ENCODE peak calls at places on chromosomes 2 and 18, in eight cellular contexts. Z, N, C, S, I, E, H and P are unnamed samples.
A peak's percentile ranks its signal among the peaks of the same experiment; 100 is the strongest.

GRCh38 chr2:185188656-185189055 is 549.9 kb upstream of the FSIP2 start:
- DNase-seq in Z (no peak), N (no peak), C (no peak), S (no peak), I (no peak), E (no peak), H (no peak), P (no peak)

GRCh38 chr2:234773129-234773528 is 178.7 kb upstream of the SH3BP4 start:
- DNase-seq in Z (no peak), N (no peak), C (no peak), S (no peak), I (no peak), E (no peak), H (no peak), P (peak; percentile 20)

GRCh38 chr2:6352906-6353515 is 512.7 kb downstream of the CMPK2 start:
- DNase-seq in Z (no peak), N (peak; percentile 59), C (no peak), S (no peak), I (no peak), E (no peak), H (peak; percentile 42), P (peak; percentile 66)

GRCh38 chr2:157329524-157329923 is 3.9 kb upstream of the ERMN start:
- DNase-seq in Z (no peak), N (peak; percentile 49), C (no peak), S (no peak), I (no peak), E (no peak), H (no peak), P (no peak)

GRCh38 chr18:46412831-46413371 is 244.1 kb downstream of the LOXHD1 start:
- DNase-seq in Z (no peak), N (peak; percentile 70), C (no peak), S (no peak), I (no peak), E (no peak), H (no peak), P (no peak)

GRCh38 chr2:64796926-64797325 is 143.2 kb upstream of the SERTAD2 start:
- DNase-seq in Z (no peak), N (no peak), C (no peak), S (no peak), I (no peak), E (no peak), H (no peak), P (no peak)

GRCh38 chr2:112876971-112877361 is 34.0 kb upstream of the IL37 start:
- DNase-seq in Z (no peak), N (no peak), C (no peak), S (no peak), I (no peak), E (no peak), H (no peak), P (no peak)

GRCh38 chr2:105787376-105788318 is 42.9 kb downstream of the NCK2 start:
- DNase-seq in Z (no peak), N (no peak), C (no peak), S (no peak), I (no peak), E (no peak), H (no peak), P (no peak)

GRCh38 chr2:159317392-159318088 is 31.0 kb upstream of the WDSUB1 start:
- DNase-seq in Z (no peak), N (no peak), C (no peak), S (no peak), I (no peak), E (no peak), H (no peak), P (no peak)

GRCh38 chr18:4510709-4511108 is 55.6 kb upstream of the DLGAP1 start:
- DNase-seq in Z (peak; percentile 34), N (no peak), C (no peak), S (no peak), I (no peak), E (no peak), H (no peak), P (no peak)

GRCh38 chr18:45221363-45221762 is 393.9 kb upstream of the SLC14A2 start:
- DNase-seq in Z (no peak), N (no peak), C (peak; percentile 50), S (no peak), I (no peak), E (no peak), H (no peak), P (no peak)

GRCh38 chr2:37459095-37459981 is 114.9 kb downstream of the QPCT start:
- DNase-seq in Z (no peak), N (no peak), C (no peak), S (no peak), I (no peak), E (no peak), H (no peak), P (no peak)

GRCh38 chr2:133476931-133477613 is 91.2 kb downstream of the NCKAP5 start:
- DNase-seq in Z (no peak), N (no peak), C (no peak), S (no peak), I (no peak), E (no peak), H (no peak), P (no peak)

GRCh38 chr18:74368901-74369705 is 53.5 kb downstream of the C18orf63 start:
- DNase-seq in Z (no peak), N (peak; percentile 85), C (no peak), S (no peak), I (no peak), E (no peak), H (no peak), P (no peak)

GRCh38 chr2:10915236-10915635 is 3.5 kb downstream of the KCNF1 start:
- DNase-seq in Z (no peak), N (no peak), C (no peak), S (no peak), I (no peak), E (no peak), H (no peak), P (no peak)

GRCh38 chr2:235263205-235264120 is 230.4 kb upstream of the AGAP1 start:
- DNase-seq in Z (no peak), N (no peak), C (peak; percentile 65), S (no peak), I (no peak), E (no peak), H (peak; percentile 75), P (peak; percentile 57)

GRCh38 chr18:34342960-34343359 is 118.2 kb upstream of the NOL4 start:
- DNase-seq in Z (no peak), N (no peak), C (no peak), S (no peak), I (no peak), E (no peak), H (no peak), P (no peak)

GRCh38 chr18:9947248-9947647 is 33.4 kb downstream of the VAPA start:
- DNase-seq in Z (no peak), N (no peak), C (no peak), S (no peak), I (no peak), E (no peak), H (no peak), P (no peak)

GRCh38 chr2:28276076-28276618 is 116.5 kb upstream of the FOSL2 start:
- DNase-seq in Z (peak; percentile 23), N (no peak), C (peak; percentile 98), S (no peak), I (peak; percentile 7), E (no peak), H (no peak), P (no peak)

GRCh38 chr18:3151379-3152264 is 68.1 kb downstream of the MYOM1 start:
- DNase-seq in Z (peak; percentile 60), N (no peak), C (no peak), S (no peak), I (no peak), E (no peak), H (no peak), P (peak; percentile 28)

GRCh38 chr2:6069354-6069753 is 377.2 kb downstream of the SOX11 start:
- DNase-seq in Z (no peak), N (no peak), C (no peak), S (no peak), I (no peak), E (no peak), H (no peak), P (peak; percentile 25)

GRCh38 chr2:173496746-173497145 is 142.1 kb downstream of the CDCA7 start:
- DNase-seq in Z (no peak), N (no peak), C (peak; percentile 28), S (no peak), I (no peak), E (no peak), H (no peak), P (no peak)

GRCh38 chr18:77016133-77016839 is 116.3 kb downstream of the MBP start:
- DNase-seq in Z (no peak), N (no peak), C (no peak), S (no peak), I (no peak), E (no peak), H (no peak), P (no peak)

GRCh38 chr2:63594622-63595021 is 5.9 kb downstream of the MDH1 start:
- DNase-seq in Z (no peak), N (no peak), C (no peak), S (no peak), I (no peak), E (no peak), H (no peak), P (no peak)

GRCh38 chr2:199509401-199509800 is 51.7 kb upstream of the SATB2 start:
- DNase-seq in Z (no peak), N (no peak), C (no peak), S (no peak), I (no peak), E (no peak), H (no peak), P (no peak)